ENCODE peak calls at places on chromosomes 12 and 14, in five cellular contexts. R is A549, V is SK-N-SH, C is stomach, E is ovary. W is an unnamed sample.

GRCh38 chr14:99188721-99189120 is 83.3 kb downstream of the BCL11B start:
- DNase-seq in R (no peak), V (peak; percentile 49), C (no peak), E (no peak), W (no peak)

GRCh38 chr14:36091096-36091495 is 85.4 kb downstream of the PTCSC3 start:
- DNase-seq in R (peak; percentile 96), V (no peak), C (peak; percentile 47), E (no peak), W (no peak)

GRCh38 chr12:102781117-102781516 is 135.9 kb downstream of the PAH start:
- DNase-seq in R (no peak), V (no peak), C (no peak), E (no peak), W (peak; percentile 7)

GRCh38 chr12:9813821-9814798 is 13.2 kb upstream of the KLRF1 start:
- DNase-seq in R (peak; percentile 66), V (peak; percentile 55), C (peak; percentile 79), E (peak; percentile 60), W (peak; percentile 82)

GRCh38 chr12:29754235-29755189 is 29.2 kb downstream of the TMTC1 start:
- DNase-seq in R (no peak), V (no peak), C (no peak), E (no peak), W (no peak)

GRCh38 chr12:7588703-7589329 is 76.9 kb downstream of the APOBEC1 start:
- DNase-seq in R (peak; percentile 80), V (peak; percentile 27), C (peak; percentile 54), E (no peak), W (peak; percentile 33)

GRCh38 chr12:95820096-95820703 is 29.6 kb upstream of the NTN4 start:
- DNase-seq in R (peak; percentile 75), V (peak; percentile 65), C (peak; percentile 63), E (peak; percentile 43), W (peak; percentile 41)

GRCh38 chr14:53596845-53597525 is 359.6 kb downstream of the BMP4 start:
- DNase-seq in R (no peak), V (no peak), C (no peak), E (no peak), W (no peak)

GRCh38 chr12:129202109-129202814 is 349.0 kb downstream of the GLT1D1 start:
- DNase-seq in R (no peak), V (no peak), C (no peak), E (no peak), W (no peak)

GRCh38 chr12:24759155-24759554 is 189.7 kb downstream of the BCAT1 start:
- DNase-seq in R (no peak), V (no peak), C (no peak), E (no peak), W (no peak)

GRCh38 chr12:74285773-74286172 is 251.9 kb upstream of the ATXN7L3B start:
- DNase-seq in R (peak; percentile 2), V (no peak), C (no peak), E (no peak), W (no peak)

GRCh38 chr12:132159555-132160003 is 15.3 kb downstream of the NOC4L start:
- DNase-seq in R (no peak), V (no peak), C (no peak), E (no peak), W (no peak)

GRCh38 chr14:31038521-31039166 is 12.5 kb upstream of the STRN3 start:
- DNase-seq in R (no peak), V (peak; percentile 25), C (no peak), E (no peak), W (no peak)

GRCh38 chr12:124273630-124274029 is 21.3 kb upstream of the RFLNA start:
- DNase-seq in R (peak; percentile 77), V (peak; percentile 59), C (no peak), E (no peak), W (no peak)

GRCh38 chr14:61456720-61457119 is 135.3 kb downstream of the PRKCH start:
- DNase-seq in R (peak; percentile 76), V (peak; percentile 60), C (peak; percentile 88), E (peak; percentile 83), W (peak; percentile 86)

GRCh38 chr12:89384050-89384749 is 31.9 kb upstream of the DUSP6 start:
- DNase-seq in R (no peak), V (peak; percentile 32), C (peak; percentile 62), E (peak; percentile 35), W (peak; percentile 68)

GRCh38 chr12:26017484-26018211 is 59.2 kb downstream of the RASSF8 start:
- DNase-seq in R (peak; percentile 60), V (peak; percentile 20), C (no peak), E (no peak), W (no peak)

GRCh38 chr12:106584104-106585064 is 1.6 kb downstream of the RFX4 start:
- DNase-seq in R (peak; percentile 48), V (peak; percentile 48), C (no peak), E (no peak), W (no peak)

GRCh38 chr12:106582264-106582591 is 576 bp upstream of the RFX4 start:
- DNase-seq in R (no peak), V (peak; percentile 44), C (no peak), E (no peak), W (no peak)

GRCh38 chr12:106581543-106582263 is 1.1 kb upstream of the RFX4 start:
- DNase-seq in R (no peak), V (peak; percentile 63), C (no peak), E (no peak), W (no peak)

GRCh38 chr12:106583578-106584103 is 837 bp downstream of the RFX4 start:
- DNase-seq in R (peak; percentile 56), V (peak; percentile 61), C (no peak), E (no peak), W (no peak)

DNA sequence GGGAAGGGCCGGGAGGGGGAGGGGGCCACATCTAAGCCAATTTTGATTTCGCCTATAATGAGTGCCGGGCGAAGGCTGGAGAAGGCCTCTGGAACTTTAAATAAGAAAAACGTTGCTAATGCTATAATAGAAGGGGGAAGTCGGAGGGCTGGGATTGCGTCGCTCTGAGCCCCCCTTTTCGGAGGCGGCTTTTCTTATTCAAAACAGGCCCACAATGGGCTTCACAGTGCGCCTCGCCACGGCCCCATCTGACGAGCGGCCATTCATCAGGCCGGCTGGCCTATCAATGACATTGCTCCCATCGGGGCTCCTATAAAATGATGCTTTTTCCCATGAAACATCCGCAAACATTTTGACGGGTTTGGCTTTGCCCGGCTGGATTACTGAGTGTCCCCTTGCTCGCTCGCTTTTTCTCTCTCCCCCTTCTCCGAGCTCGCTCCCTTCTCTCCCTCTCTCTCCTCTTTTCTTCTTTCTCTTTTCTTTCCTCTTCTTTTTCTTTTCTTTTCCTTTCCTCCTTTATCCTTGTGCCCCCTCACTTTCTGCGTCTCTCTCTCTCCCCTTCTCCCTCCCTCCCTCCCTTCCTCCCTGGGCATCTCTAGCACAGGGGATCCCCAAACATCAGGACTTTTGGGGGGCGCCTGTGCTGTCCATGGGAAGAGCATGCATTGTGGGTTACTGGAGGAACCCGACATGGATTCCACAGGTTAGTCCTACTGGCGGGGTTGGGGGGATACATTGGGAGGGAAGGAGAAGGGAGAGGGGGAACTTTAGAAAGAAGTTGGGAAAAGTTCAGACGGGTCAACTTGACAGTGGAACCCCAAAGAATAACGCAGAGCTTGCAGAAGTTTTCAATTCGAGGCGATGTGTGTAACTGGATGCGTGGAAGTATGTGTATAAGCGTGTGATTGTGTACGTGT is at the start of gene RFX4:
- DNase-seq in R (no peak), V (peak; percentile 55), C (no peak), E (no peak), W (no peak)
- H3K4me1 ChIP-seq in R (peaks cover 58% of the 10 kb centered on the region), V (no peaks in the 10 kb centered on the region), C (peaks cover 69% of the 10 kb centered on the region), E (peaks cover 9% of the 10 kb centered on the region), W (peaks cover 55% of the 10 kb centered on the region)

GRCh38 chr14:90627478-90627877 is 188.8 kb downstream of the TTC7B start:
- DNase-seq in R (no peak), V (no peak), C (no peak), E (no peak), W (no peak)
- TF ChIP-seq EP300 in R (no peak), V (no peak), C (no peak), E (no peak), W (no peak)

DNA sequence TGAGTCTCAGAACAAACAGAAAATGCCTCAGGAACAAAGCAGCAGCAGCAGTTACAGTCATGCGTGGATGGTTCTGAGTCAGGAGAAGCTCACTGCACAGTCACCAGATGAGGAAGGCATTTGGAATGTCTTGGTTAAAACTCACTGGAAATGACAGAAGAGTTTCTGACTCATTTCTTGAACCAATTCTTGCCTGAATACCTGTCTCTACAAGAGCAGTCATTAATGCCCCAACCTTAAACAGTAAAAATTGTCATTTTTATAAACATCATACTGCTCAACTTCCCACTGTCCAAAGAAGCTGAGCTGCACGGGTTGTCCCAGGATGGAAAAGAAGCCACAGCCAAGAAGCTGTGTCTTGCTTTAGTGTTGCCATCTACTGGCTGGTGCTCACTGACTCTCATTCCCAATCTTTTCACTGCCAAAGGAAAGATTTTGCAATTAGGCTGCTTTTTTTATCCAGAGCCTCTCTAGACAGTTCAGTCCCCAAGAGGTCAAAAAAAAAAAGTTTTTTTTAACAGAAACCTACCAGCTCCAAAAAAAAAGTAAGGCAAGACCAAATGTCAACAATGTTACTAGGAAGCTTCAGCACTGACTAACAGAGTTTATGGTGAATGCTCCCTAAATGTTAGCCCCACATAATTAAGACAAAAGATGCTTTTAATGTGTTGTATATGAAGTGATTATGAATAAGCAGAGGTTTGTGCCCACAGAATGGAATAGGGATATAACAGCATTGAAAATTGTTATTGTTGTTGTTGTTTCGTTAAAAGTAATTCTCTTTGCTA is 40.4 kb downstream of the KICS2 start:
- DNase-seq in R (peak; percentile 90), V (peak; percentile 50), C (peak; percentile 44), E (peak; percentile 71), W (peak; percentile 51)
- TF ChIP-seq CTCF in R (peak; percentile 74), V (peak; percentile 70), C (peak; percentile 43), E (peak; percentile 72), W (peak; percentile 55)

GRCh38 chr12:120835657-120836056 is 68.5 kb downstream of the SPPL3 start:
- DNase-seq in R (no peak), V (no peak), C (no peak), E (no peak), W (no peak)

GRCh38 chr12:120842595-120842994 is 61.6 kb downstream of the SPPL3 start:
- DNase-seq in R (no peak), V (no peak), C (no peak), E (no peak), W (no peak)

GRCh38 chr12:120841525-120841924 is 62.6 kb downstream of the SPPL3 start:
- DNase-seq in R (no peak), V (no peak), C (no peak), E (no peak), W (no peak)

GRCh38 chr12:120836119-120836684 is 68.0 kb downstream of the SPPL3 start:
- DNase-seq in R (no peak), V (no peak), C (no peak), E (no peak), W (no peak)

GRCh38 chr12:120839503-120839902 is 64.7 kb downstream of the SPPL3 start:
- DNase-seq in R (no peak), V (no peak), C (no peak), E (no peak), W (no peak)
- H3K4me1 ChIP-seq in R (no peaks in the 10 kb centered on the region), V (peaks cover 4% of the 10 kb centered on the region), C (peaks cover 72% of the 10 kb centered on the region), E (peaks cover 13% of the 10 kb centered on the region), W (no peaks in the 10 kb centered on the region)

GRCh38 chr14:101965796-101966718 is 1.7 kb downstream of the DYNC1H1 start:
- DNase-seq in R (peak; percentile 47), V (no peak), C (no peak), E (no peak), W (no peak)
- TF ChIP-seq EP300 in R (no peak), V (no peak), C (no peak), E (no peak), W (no peak)

GRCh38 chr12:109779382-109779781 is 53.8 kb downstream of the TRPV4 start:
- DNase-seq in R (peak; percentile 44), V (no peak), C (no peak), E (no peak), W (no peak)
- TF ChIP-seq CTCF in R (no peak), V (no peak), C (no peak), E (no peak), W (no peak)